ENCODE peak calls at places on chromosome 21, in ten cellular contexts. B, O, T, H, X, U, M, R, A and Z are unnamed samples.
A peak's percentile ranks its signal among the peaks of the same experiment; 100 is the strongest.

GRCh38 chr21:37452222-37452621 is 85.6 kb downstream of the DYRK1A start:
- DNase-seq in B (no peak), O (no peak), T (no peak), H (no peak), X (peak; percentile 65), U (no peak), M (no peak), R (no peak), A (no peak), Z (peak; percentile 82)

GRCh38 chr21:24110846-24111245 is 1496.4 kb downstream of the MRPL39 start:
- DNase-seq in B (no peak), O (no peak), T (no peak), H (no peak), X (no peak), U (no peak), M (no peak), R (no peak), A (no peak), Z (no peak)

GRCh38 chr21:37153193-37153934 is 80.3 kb downstream of the TTC3 start:
- DNase-seq in B (no peak), O (no peak), T (no peak), H (no peak), X (no peak), U (no peak), M (peak; percentile 37), R (no peak), A (peak; percentile 45), Z (no peak)

GRCh38 chr21:46213620-46214286 is 14.8 kb downstream of the LSS start:
- DNase-seq in B (peak; percentile 55), O (no peak), T (no peak), H (peak; percentile 50), X (no peak), U (no peak), M (no peak), R (no peak), A (no peak), Z (no peak)

GRCh38 chr21:45365608-45366241 is 39.2 kb upstream of the COL18A1 start:
- DNase-seq in B (no peak), O (no peak), T (no peak), H (no peak), X (no peak), U (no peak), M (peak; percentile 57), R (no peak), A (no peak), Z (peak; percentile 87)

GRCh38 chr21:38699048-38699447 is 106.7 kb upstream of the ETS2 start:
- DNase-seq in B (no peak), O (no peak), T (no peak), H (no peak), X (no peak), U (peak; percentile 53), M (no peak), R (no peak), A (no peak), Z (no peak)

GRCh38 chr21:45550552-45551210 is 8.4 kb upstream of the SLC19A1 start:
- DNase-seq in B (peak; percentile 73), O (peak; percentile 35), T (no peak), H (peak; percentile 67), X (no peak), U (no peak), M (peak; percentile 62), R (no peak), A (no peak), Z (peak; percentile 24)

GRCh38 chr21:45294509-45295291 is 7.0 kb upstream of the POFUT2 start:
- DNase-seq in B (peak; percentile 95), O (peak; percentile 57), T (no peak), H (peak; percentile 77), X (peak; percentile 92), U (no peak), M (peak; percentile 94), R (peak; percentile 49), A (peak; percentile 97), Z (peak; percentile 99)

GRCh38 chr21:25733859-25734653 is 648 bp downstream of the ATP5PF start:
- DNase-seq in B (peak; percentile 80), O (no peak), T (peak; percentile 41), H (peak; percentile 72), X (peak; percentile 39), U (no peak), M (peak; percentile 74), R (no peak), A (peak; percentile 37), Z (peak; percentile 27)

GRCh38 chr21:43975469-43976098 is 36.5 kb upstream of the TRAPPC10 start:
- DNase-seq in B (peak; percentile 91), O (peak; percentile 54), T (peak; percentile 86), H (peak; percentile 89), X (peak; percentile 73), U (peak; percentile 89), M (peak; percentile 93), R (peak; percentile 89), A (peak; percentile 74), Z (peak; percentile 75)
- H3K27ac ChIP-seq in B (no peak overlapping the region), O (no peak overlapping the region), T (no peak overlapping the region), H (no peak overlapping the region), X (no peak overlapping the region), U (no peak overlapping the region), M (no peak overlapping the region), R (no peak overlapping the region), A (no peak overlapping the region), Z (no peak overlapping the region)

DNA sequence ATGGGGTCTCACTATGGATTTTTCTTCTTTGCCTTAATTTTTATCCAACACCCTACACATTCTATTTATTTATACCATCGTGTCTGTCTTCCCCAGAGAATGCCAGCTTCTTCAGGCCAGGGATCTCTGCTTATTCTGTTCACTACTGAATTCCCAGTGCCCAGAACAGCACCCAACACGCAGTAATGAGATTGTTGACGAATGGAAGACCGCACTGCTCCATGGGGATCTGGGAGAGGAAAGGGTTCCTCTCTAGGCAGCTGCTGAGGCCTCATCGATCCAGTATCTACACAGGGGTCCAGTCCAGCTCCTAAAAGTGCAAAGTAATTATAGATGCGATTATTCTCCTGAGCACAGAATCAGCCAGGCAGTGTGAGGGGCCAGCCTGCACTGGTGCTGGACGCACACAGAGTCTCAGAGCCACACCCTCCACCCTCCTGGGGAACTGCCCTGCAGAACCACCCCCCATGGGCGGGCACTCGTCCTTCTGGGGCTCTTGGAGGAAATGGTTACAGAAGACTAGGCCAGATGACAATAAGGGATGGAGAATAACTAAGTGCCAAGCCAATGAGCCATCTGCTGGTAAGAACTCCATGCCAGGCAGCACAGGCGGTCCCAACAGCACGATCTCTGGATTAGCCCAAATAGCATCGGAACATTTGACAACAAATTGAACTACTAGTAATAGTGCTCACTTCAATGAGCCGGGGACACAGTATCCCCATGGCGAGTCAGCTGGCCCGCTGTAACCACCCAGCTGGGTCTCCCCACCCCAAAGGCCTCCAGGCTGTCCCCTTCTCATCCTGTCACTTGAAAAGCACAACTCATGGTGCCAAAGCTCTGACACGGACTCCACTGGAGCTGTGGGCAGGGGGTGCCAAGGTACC is 1.7 kb upstream of the PDE9A start:
- DNase-seq in B (peak; percentile 60), O (no peak), T (no peak), H (peak; percentile 67), X (no peak), U (peak; percentile 85), M (peak; percentile 30), R (no peak), A (peak; percentile 15), Z (no peak)
- H3K27me3 ChIP-seq in B (no peaks in the 10 kb centered on the region), O (no peaks in the 10 kb centered on the region), T (peaks cover 93% of the 10 kb centered on the region), H (peaks cover 4% of the 10 kb centered on the region), X (peaks cover 33% of the 10 kb centered on the region), U (no peaks in the 10 kb centered on the region), M (no peaks in the 10 kb centered on the region), R (no peaks in the 10 kb centered on the region), A (no peaks in the 10 kb centered on the region), Z (no peaks in the 10 kb centered on the region)

DNA sequence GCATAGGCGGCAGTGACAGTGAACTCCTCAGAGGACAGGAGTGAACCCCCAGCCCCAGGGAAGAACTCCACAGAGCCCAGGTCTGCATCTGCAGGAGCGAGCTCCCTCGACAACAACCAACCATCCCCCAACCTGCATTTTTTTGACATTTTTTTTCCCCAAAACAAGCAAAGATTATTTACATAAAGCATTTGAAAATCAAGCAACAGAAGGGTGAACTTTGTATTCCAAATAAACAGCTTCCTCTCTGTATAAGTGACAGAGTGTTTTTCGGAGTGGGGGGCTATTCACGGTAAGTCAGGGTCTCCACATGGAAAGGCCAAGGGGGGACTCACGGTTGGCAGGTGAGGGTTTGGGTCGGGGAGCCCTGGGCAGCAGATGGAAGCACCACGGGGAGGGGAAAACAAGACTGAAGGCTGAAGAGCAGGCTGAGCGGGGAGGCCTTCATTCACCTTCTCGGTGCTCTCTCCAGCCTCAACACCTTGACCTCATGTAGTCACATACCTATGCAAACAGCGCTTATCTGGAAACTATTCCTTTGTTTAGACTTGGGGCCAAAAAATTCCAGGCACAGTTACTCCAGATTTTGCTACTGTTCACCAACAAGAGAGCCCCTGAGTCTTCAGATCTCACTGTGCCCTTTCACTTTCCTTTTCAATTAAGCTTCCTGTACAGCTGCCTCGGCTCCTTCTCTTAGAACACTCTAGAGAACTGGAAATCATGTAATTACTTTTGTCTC is 27.6 kb downstream of the C2CD2 start:
- DNase-seq in B (no peak), O (peak; percentile 50), T (peak; percentile 94), H (no peak), X (no peak), U (no peak), M (peak; percentile 52), R (peak; percentile 68), A (no peak), Z (peak; percentile 64)
- H3K4me3 ChIP-seq in B (no peak overlapping the region), O (peak overlapping the region; percentile 28), T (peak overlapping the region; percentile 62), H (peak overlapping the region; percentile 54), X (peak overlapping the region; percentile 52), U (no peak overlapping the region), M (peak overlapping the region; percentile 41), R (peak overlapping the region; percentile 53), A (no peak overlapping the region), Z (no peak overlapping the region)

DNA sequence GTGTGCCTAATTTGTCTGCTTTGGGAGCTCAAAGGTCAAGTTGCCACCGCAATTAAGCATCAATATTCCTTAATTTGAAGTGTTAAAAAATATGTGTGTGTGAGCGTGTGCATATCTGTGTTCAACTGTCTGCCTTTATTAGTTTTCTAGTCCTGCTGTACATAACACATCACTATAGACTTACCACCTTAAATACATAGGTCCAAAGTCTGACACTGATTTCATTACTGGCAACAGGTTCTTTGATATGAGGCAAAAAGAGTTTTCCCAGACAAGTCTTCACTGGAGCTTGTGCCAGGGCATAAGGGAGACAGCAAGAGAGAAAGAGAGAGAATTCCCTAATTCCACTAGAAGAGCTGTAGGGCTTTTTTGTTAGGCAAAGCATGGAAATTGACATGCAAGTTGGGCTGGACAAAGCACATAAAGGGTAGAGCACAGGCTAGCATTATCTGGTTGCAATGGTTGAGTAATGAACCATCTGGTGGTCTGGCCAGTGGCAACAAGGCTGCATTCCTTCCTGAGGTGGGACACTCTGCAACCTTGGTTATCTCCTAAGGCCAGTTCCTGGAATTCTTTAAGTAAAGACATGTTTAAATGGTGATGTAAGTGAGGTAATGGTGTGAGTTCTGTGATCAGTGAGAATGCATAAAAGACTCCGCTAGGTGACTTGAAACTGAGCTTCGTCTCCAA is 457.2 kb upstream of the ADAMTS5 start:
- DNase-seq in B (no peak), O (no peak), T (no peak), H (no peak), X (no peak), U (no peak), M (no peak), R (no peak), A (no peak), Z (no peak)
- H3K27ac ChIP-seq in B (peak overlapping the region; percentile 36), O (no peak overlapping the region), T (no peak overlapping the region), H (peak overlapping the region; percentile 37), X (no peak overlapping the region), U (no peak overlapping the region), M (no peak overlapping the region), R (no peak overlapping the region), A (no peak overlapping the region), Z (no peak overlapping the region)

DNA sequence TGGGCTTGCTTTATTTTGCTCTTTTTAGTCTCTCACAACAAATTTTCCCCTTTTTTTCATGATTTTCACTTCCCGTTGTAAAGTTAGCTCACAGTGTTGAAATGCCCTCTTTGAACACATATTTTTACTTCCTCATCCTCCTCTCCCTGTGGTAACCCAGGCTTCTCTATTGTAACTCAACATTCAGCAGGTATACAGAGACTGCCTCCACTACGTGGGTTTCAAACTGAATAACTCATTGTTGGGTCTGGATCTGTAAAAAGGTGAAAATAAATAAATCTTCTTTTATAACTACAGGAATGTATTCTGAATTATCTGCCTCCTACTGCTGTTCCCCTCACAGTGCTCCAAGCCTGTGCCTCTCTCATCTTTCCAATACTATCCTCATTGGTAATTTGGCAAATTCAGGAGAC is 166.4 kb downstream of the RUNX1 start:
- DNase-seq in B (no peak), O (no peak), T (no peak), H (no peak), X (no peak), U (no peak), M (no peak), R (no peak), A (no peak), Z (no peak)
- H3K27me3 ChIP-seq in B (no peaks in the 10 kb centered on the region), O (no peaks in the 10 kb centered on the region), T (no peaks in the 10 kb centered on the region), H (no peaks in the 10 kb centered on the region), X (peaks cover 61% of the 10 kb centered on the region), U (peaks cover 92% of the 10 kb centered on the region), M (no peaks in the 10 kb centered on the region), R (no peaks in the 10 kb centered on the region), A (no peaks in the 10 kb centered on the region), Z (peaks cover 82% of the 10 kb centered on the region)